ENCODE peak calls at places on chromosomes 3 and 15, in four cellular contexts. C is heart right ventricle, M is LNCaP clone FGC, H is endothelial cell. N is an unnamed sample.

GRCh38 chr15:85316244-85316934 is 64.0 kb upstream of the AKAP13 start:
- DNase-seq in C (no peak), M (no peak), H (no peak), N (no peak)

GRCh38 chr3:131549340-131549739 is 46.6 kb upstream of the MRPL3 start:
- DNase-seq in C (no peak), M (no peak), H (peak; percentile 7), N (no peak)

GRCh38 chr3:122874116-122874515 is 79.2 kb downstream of the SLC49A4 start:
- DNase-seq in C (no peak), M (no peak), H (no peak), N (no peak)

GRCh38 chr3:194121881-194122280 is 14.1 kb upstream of the HES1 start:
- DNase-seq in C (no peak), M (no peak), H (no peak), N (no peak)

GRCh38 chr3:176930942-176931341 is 266.3 kb downstream of the TBL1XR1 start:
- DNase-seq in C (no peak), M (no peak), H (no peak), N (no peak)

GRCh38 chr3:20049275-20049674 is 9.0 kb downstream of the KAT2B start:
- DNase-seq in C (no peak), M (no peak), H (no peak), N (no peak)

GRCh38 chr15:42056934-42057743 is 36.3 kb upstream of the PLA2G4E start:
- DNase-seq in C (peak; percentile 77), M (no peak), H (peak; percentile 89), N (peak; percentile 87)

GRCh38 chr15:44550256-44550655 is 13.3 kb downstream of the EIF3J start:
- DNase-seq in C (no peak), M (peak; percentile 50), H (no peak), N (no peak)

GRCh38 chr15:46146915-46147314 is 512.1 kb downstream of the SQOR start:
- DNase-seq in C (no peak), M (no peak), H (no peak), N (no peak)

GRCh38 chr3:144687862-144688261 is 716.2 kb downstream of the DIPK2A start:
- DNase-seq in C (no peak), M (no peak), H (no peak), N (no peak)

GRCh38 chr3:165753560-165753959 is 83.7 kb downstream of the BCHE start:
- DNase-seq in C (no peak), M (peak; percentile 99), H (no peak), N (no peak)

GRCh38 chr3:152362086-152362485 is 93.4 kb downstream of the MBNL1 start:
- DNase-seq in C (no peak), M (no peak), H (no peak), N (no peak)

GRCh38 chr15:29139540-29140459 is 129.8 kb downstream of the NSMCE3 start:
- DNase-seq in C (no peak), M (no peak), H (peak; percentile 88), N (peak; percentile 81)

GRCh38 chr3:63089007-63089406 is 189.1 kb upstream of the SYNPR start:
- DNase-seq in C (no peak), M (no peak), H (no peak), N (no peak)

GRCh38 chr3:177810162-177810623 is 612.9 kb upstream of the TBL1XR1 start:
- DNase-seq in C (no peak), M (peak; percentile 98), H (no peak), N (no peak)

GRCh38 chr15:88897142-88897455 is 1.8 kb upstream of the HAPLN3 start:
- DNase-seq in C (no peak), M (no peak), H (no peak), N (no peak)

GRCh38 chr3:112774293-112774926 is 72.3 kb downstream of the CD200R1L start:
- DNase-seq in C (no peak), M (no peak), H (no peak), N (no peak)

GRCh38 chr15:86231864-86232801 is 152.5 kb downstream of the AGBL1 start:
- DNase-seq in C (peak; percentile 6), M (peak; percentile 23), H (peak; percentile 47), N (peak; percentile 57)

GRCh38 chr3:184584001-184584891 is 22.7 kb downstream of the EPHB3 start:
- DNase-seq in C (no peak), M (no peak), H (peak; percentile 49), N (no peak)

GRCh38 chr15:101534376-101534970 is 45.0 kb upstream of the PCSK6 start:
- DNase-seq in C (no peak), M (no peak), H (no peak), N (no peak)

GRCh38 chr3:32660634-32661033 is 24.4 kb upstream of the CNOT10 start:
- DNase-seq in C (no peak), M (no peak), H (no peak), N (no peak)

GRCh38 chr3:188421836-188422540 is 268.0 kb downstream of the LPP start:
- DNase-seq in C (peak; percentile 15), M (no peak), H (no peak), N (no peak)

GRCh38 chr3:99896482-99896881 is 78.8 kb downstream of the CMSS1 start:
- DNase-seq in C (no peak), M (no peak), H (no peak), N (no peak)

GRCh38 chr3:138359137-138359536 is 10.8 kb downstream of the MRAS start:
- DNase-seq in C (no peak), M (no peak), H (no peak), N (no peak)

GRCh38 chr3:138355071-138355470 is 6.7 kb downstream of the MRAS start:
- DNase-seq in C (no peak), M (no peak), H (no peak), N (no peak)

GRCh38 chr3:138354376-138354775 is 6.0 kb downstream of the MRAS start:
- DNase-seq in C (no peak), M (no peak), H (no peak), N (no peak)

GRCh38 chr3:138359549-138360271 is 11.3 kb downstream of the MRAS start:
- DNase-seq in C (no peak), M (no peak), H (no peak), N (no peak)

GRCh38 chr3:138356666-138357409 is 8.5 kb downstream of the MRAS start:
- DNase-seq in C (no peak), M (no peak), H (no peak), N (no peak)
- TF ChIP-seq CTCF in C (no peak), M (no peak), H (no peak), N (no peak)

GRCh38 chr3:52343946-52344600 is 28.0 kb downstream of the DNAH1 start:
- DNase-seq in C (no peak), M (no peak), H (no peak), N (no peak)
- TF ChIP-seq CTCF in C (no peak), M (no peak), H (no peak), N (no peak)

DNA sequence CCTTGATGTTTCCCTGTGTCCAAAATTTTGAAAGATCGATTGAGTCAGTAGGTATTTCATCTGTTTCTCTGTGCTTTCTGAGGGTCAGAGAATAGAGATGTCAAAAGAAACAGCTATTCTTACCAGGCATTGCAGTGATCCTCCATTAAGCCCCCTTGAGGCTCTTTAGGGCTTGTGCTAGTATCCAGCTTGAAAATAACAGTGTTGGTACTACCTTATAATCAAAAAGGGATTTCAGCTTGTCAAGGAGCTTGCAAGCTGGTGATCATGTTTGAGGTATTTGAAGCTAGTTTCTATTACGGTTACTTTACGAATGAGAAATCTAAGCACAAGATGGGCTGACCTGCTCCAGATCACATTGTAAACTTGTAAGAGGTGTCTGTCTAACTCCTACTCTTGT is 103.4 kb downstream of the EDEM1 start:
- DNase-seq in C (no peak), M (no peak), H (no peak), N (no peak)
- TF ChIP-seq CTCF in C (no peak), M (no peak), H (no peak), N (no peak)

DNA sequence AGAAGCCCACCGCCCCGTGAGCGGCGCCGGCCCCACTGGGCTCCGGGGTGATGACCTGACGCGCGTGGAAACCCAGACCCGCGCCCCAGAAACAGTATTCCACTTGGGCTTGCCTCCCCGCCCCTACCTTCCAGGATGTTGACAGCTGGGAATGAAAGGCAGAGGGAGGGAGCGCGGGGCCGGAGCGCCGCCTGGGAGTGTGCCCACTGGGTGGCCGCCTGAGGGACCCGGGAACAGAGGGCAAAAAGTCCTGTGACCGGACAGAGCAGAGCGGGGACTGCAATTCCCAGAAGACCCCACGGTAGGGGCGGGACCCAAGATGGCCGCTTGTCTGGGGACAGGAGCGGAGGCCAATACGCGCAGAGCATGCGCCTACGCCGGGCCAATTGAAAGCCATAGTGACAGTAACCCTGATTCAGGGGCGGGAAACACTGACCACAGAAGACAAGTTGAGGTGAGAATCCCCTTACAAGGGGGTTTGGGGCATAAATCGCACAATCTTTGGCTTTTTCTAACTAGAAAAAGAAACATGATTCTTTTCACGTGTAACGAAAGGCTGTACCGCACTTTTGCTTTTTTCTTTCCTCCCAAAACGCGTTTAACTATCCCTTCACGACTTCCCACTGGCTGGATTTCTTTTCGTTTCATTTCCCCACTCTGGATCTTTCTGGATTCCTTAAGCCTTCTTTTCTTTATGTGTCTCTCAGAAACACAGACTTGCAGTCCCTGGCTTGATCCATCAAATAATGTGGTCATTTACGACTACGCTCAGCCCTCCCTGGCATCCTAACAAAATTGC is at the start of gene FHIT:
- DNase-seq in C (peak; percentile 95), M (peak; percentile 92), H (peak; percentile 94), N (peak; percentile 94)
- TF ChIP-seq CTCF in C (no peak), M (no peak), H (no peak), N (no peak)

GRCh38 chr15:90664650-90665287 is 52.4 kb upstream of the BLM start:
- DNase-seq in C (peak; percentile 42), M (no peak), H (peak; percentile 31), N (no peak)
- TF ChIP-seq CTCF in C (no peak), M (no peak), H (no peak), N (no peak)

DNA sequence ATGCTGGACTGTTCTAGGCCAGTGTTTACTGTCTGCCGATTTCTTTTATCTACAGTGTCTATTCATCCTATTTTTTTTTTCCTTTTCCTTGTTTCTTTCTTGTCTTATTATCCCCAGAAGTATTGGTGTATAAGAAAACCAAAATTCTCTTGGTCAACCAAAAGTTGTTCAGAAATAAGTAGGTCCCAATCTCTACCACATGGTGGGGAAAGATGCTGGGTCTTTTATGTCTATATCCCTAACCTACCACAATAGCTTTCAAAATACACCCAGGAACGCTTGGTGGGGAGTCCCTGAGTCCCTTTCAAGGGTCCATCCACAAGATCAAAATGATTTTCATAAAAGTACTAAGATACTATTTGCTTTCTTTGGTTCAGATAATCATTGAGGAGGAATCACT is 225.6 kb downstream of the CLSTN2 start:
- DNase-seq in C (no peak), M (no peak), H (no peak), N (no peak)
- TF ChIP-seq CTCF in C (no peak), M (no peak), H (no peak), N (no peak)

DNA sequence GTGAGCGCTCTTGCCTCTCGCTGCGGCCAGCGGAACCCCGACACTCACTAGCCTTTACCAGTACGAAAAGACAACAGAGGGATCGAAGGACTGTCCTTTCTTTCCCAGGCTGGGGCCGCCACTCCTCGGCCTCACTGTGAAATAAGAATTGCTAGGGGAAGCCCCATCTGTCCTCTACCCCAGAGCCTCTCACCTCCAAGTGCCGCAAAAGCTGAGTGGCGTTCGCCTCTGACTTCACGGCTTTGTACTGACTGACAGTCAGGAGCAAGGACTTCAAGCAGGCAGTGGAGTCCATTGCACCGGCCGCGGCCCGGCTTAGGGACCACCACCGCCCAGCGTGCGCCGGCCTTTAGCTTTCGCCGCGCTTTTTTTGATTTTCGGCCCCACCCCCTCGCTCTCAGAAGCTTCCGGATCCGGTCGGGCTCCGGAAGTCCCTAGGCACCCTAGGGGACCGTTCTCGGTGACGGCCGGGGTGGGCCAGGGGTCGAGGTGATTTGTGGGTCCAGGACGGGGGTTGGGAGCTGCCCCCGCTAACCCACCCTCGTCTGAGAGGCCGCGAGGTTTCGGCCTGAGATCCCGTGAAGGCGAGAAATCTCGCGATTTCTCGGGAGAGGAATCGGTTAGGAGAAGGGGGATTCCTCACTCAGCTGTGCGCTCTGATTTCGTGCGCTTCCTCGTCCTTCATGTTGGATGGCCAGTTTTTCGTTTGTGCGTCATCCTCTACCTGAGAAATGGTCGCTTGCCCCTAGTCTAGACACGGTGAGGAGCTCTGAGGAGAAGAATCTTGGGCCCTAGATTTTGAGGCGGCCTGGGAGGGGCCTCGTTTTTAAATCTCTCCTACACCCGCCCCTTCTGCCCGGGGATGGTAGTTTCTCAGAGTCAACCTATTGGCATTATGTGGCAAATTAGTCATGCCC is at the start of the genes CIP2A and DZIP3:
- DNase-seq in C (peak; percentile 88), M (peak; percentile 54), H (peak; percentile 92), N (peak; percentile 96)
- TF ChIP-seq CTCF in C (no peak), M (no peak), H (no peak), N (no peak)